ENCODE peak calls at places on chromosomes 3 and 15, in four cellular contexts. J is HEK293T; E is activated CD4-positive, alpha-beta T cell treated with anti-CD3 and anti-CD28 coated beads, Interleukin-2, amount 50 U/mL, for 1 hour; D is DMS153. G is an unnamed sample.

GRCh38 chr3:128800241-128801187 is 74.5 kb downstream of the RAB7A start:
- DNase-seq in J (no peak), E (no peak), D (no peak), G (no peak)

GRCh38 chr3:155744091-155744625 is 713 bp downstream of the PLCH1 start:
- DNase-seq in J (peak), E (peak), D (peak), G (no peak)

GRCh38 chr3:114499986-114500385 is 206.2 kb downstream of the TIGIT start:
- DNase-seq in J (no peak), E (no peak), D (no peak), G (no peak)

GRCh38 chr3:14834807-14835466 is 16.2 kb downstream of the FGD5 start:
- DNase-seq in J (no peak), E (no peak), D (no peak), G (no peak)

GRCh38 chr15:88397506-88397905 is 69.7 kb downstream of the MRPL46 start:
- DNase-seq in J (no peak), E (no peak), D (no peak), G (no peak)

GRCh38 chr3:9214185-9214584 is 35.3 kb downstream of the SRGAP3 start:
- DNase-seq in J (no peak), E (no peak), D (no peak), G (no peak)

GRCh38 chr3:31054032-31054431 is 159.6 kb upstream of the GADL1 start:
- DNase-seq in J (no peak), E (no peak), D (no peak), G (no peak)

GRCh38 chr3:117398166-117398954 is 688.8 kb downstream of the TUSC7 start:
- DNase-seq in J (no peak), E (no peak), D (peak), G (peak)

GRCh38 chr3:143975549-143976152 is 4.0 kb downstream of the DIPK2A start:
- DNase-seq in J (peak), E (no peak), D (no peak), G (no peak)